ENCODE peak calls at places on chromosomes 4 and X, in seven cellular contexts. K is GM12878, R is K562, U is HCT116, A is HepG2, V is H1, M is SK-N-SH. O is an unnamed sample. For H3K79me2, the result is how much of the 10 kb centered on the place peaks cover.

GRCh38 chr4:139419388-139419914 is 34.5 kb upstream of the RAB33B start:
- DNase-seq in K (no peak), R (no peak), U (no peak), A (no peak), V (no peak), M (no peak), O (peak)

GRCh38 chr4:26237916-26238315 is 82.9 kb upstream of the RBPJ start:
- DNase-seq in K (no peak), R (no peak), U (no peak), A (no peak), V (no peak), M (no peak), O (no peak)

GRCh38 chr4:154344686-154345085 is 146.9 kb downstream of the DCHS2 start:
- DNase-seq in K (no peak), R (peak), U (peak), A (peak), V (no peak), M (no peak), O (no peak)

GRCh38 chrX:135522132-135522530 is 1.7 kb downstream of the INTS6L start:
- DNase-seq in K (no peak), R (peak), U (no peak), A (no peak), V (no peak), M (no peak), O (no peak)

GRCh38 chrX:149540133-149540620 is 635 bp upstream of the EOLA1 start:
- DNase-seq in K (no peak), R (peak), U (peak), A (peak), V (peak), M (peak), O (no peak)

GRCh38 chrX:149467920-149468319 is 37.2 kb downstream of the IDS start:
- DNase-seq in K (no peak), R (no peak), U (no peak), A (no peak), V (no peak), M (no peak), O (no peak)

GRCh38 chr4:29734343-29734742 is 985.8 kb upstream of the PCDH7 start:
- DNase-seq in K (no peak), R (no peak), U (no peak), A (no peak), V (no peak), M (no peak), O (no peak)

GRCh38 chr4:176425035-176425434 is 105.3 kb downstream of the SPCS3 start:
- DNase-seq in K (no peak), R (no peak), U (no peak), A (no peak), V (no peak), M (no peak), O (no peak)

GRCh38 chr4:28357985-28358384 is 1497.3 kb downstream of the STIM2 start:
- DNase-seq in K (no peak), R (no peak), U (peak), A (no peak), V (no peak), M (no peak), O (no peak)

GRCh38 chrX:118116308-118117068 is at the start of gene KLHL13:
- DNase-seq in K (no peak), R (peak), U (no peak), A (no peak), V (peak), M (peak), O (peak)

GRCh38 chrX:136586386-136586785 is 54.4 kb downstream of the VGLL1 start:
- DNase-seq in K (no peak), R (no peak), U (no peak), A (no peak), V (no peak), M (no peak), O (no peak)

GRCh38 chr4:165328708-165329107 is 1.2 kb downstream of the MSMO1 start:
- DNase-seq in K (no peak), R (no peak), U (no peak), A (peak), V (no peak), M (no peak), O (peak)

GRCh38 chr4:11602606-11603355 is 174.1 kb upstream of the HS3ST1 start:
- DNase-seq in K (no peak), R (no peak), U (no peak), A (no peak), V (no peak), M (no peak), O (no peak)

GRCh38 chr4:182564966-182565365 is 321.8 kb downstream of the TENM3 start:
- DNase-seq in K (no peak), R (no peak), U (no peak), A (no peak), V (no peak), M (no peak), O (no peak)

GRCh38 chr4:186943607-186943908 is 219.9 kb upstream of the FAT1 start:
- DNase-seq in K (no peak), R (no peak), U (no peak), A (no peak), V (no peak), M (no peak), O (no peak)

GRCh38 chr4:10917475-10918103 is 233.0 kb upstream of the CLNK start:
- DNase-seq in K (no peak), R (no peak), U (no peak), A (no peak), V (no peak), M (no peak), O (no peak)

GRCh38 chrX:13703589-13703988 is 14.7 kb downstream of the RAB9A start:
- DNase-seq in K (no peak), R (no peak), U (no peak), A (no peak), V (no peak), M (no peak), O (no peak)

GRCh38 chr4:20430555-20430954 is 178.8 kb downstream of the SLIT2 start:
- DNase-seq in K (no peak), R (no peak), U (no peak), A (no peak), V (no peak), M (no peak), O (no peak)

DNA sequence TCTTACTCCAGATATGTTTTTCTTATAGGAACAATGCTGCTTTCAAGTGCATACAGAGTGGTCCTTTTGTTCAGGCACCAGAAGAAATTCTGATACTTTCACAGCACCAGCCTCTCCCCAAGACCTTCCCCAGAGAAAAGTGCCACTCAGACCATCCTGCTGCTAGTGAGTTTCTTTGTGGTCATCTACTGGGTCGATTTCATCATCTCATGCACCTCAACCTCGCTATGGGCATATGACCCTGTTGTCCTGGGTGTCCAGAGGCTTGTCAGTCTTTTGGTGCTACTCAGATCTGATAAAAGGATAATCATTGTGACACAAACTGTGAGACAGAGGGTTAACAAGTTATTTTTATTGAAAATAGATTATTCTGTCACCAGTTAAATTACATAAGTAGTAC is 39.5 kb downstream of the WDR13 start:
- DNase-seq in K (no peak), R (no peak), U (no peak), A (no peak), V (no peak), M (no peak), O (no peak)
- TF ChIP-seq MAX in K (no peak), R (no peak), U (no peak), A (no peak), V (no peak), M (no peak), O (no peak)

GRCh38 chr4:118950929-118951570 is 62.4 kb downstream of the SYNPO2 start:
- DNase-seq in K (no peak), R (no peak), U (no peak), A (no peak), V (no peak), M (no peak), O (no peak)

GRCh38 chr4:118954246-118954645 is 65.6 kb downstream of the SYNPO2 start:
- DNase-seq in K (no peak), R (no peak), U (peak), A (no peak), V (no peak), M (no peak), O (peak)

GRCh38 chr4:118957683-118958082 is 69.0 kb downstream of the SYNPO2 start:
- DNase-seq in K (no peak), R (no peak), U (no peak), A (no peak), V (no peak), M (no peak), O (no peak)

GRCh38 chr4:118953276-118953675 is 64.6 kb downstream of the SYNPO2 start:
- DNase-seq in K (no peak), R (no peak), U (no peak), A (no peak), V (no peak), M (no peak), O (no peak)

DNA sequence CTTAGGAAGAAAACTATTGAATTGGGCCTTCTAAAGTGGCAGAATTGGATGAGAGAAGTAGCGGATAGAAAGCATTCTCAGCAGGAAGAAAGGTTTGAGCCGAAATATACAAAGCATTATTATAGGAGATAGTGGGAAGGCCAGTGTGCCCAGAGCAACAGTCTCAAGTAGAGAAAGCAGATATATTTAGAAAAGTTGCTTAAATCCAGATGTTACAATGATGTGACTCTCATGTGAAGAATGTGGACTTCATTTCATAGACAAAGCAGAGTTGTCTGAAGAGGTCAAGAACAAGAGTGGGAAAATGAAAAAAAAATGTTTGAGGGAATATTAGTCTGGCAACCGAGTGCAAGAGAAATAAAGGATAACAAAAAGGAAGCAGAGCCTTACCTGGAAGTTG is 66.9 kb downstream of the SYNPO2 start:
- DNase-seq in K (no peak), R (no peak), U (no peak), A (no peak), V (no peak), M (no peak), O (no peak)
- H3K79me2 ChIP-seq in K (under half), R (under half), U (under half), A (under half), V (under half), M (under half), O (under half)

GRCh38 chr4:53730431-53730830 is 139.1 kb upstream of the LNX1 start:
- DNase-seq in K (no peak), R (no peak), U (no peak), A (no peak), V (no peak), M (no peak), O (no peak)
- TF ChIP-seq MAX in K (no peak), R (no peak), U (no peak), A (no peak), V (no peak), M (no peak), O (no peak)

GRCh38 chrX:15737957-15738685 is at the start of gene CA5B:
- DNase-seq in K (peak), R (peak), U (peak), A (no peak), V (peak), M (peak), O (peak)

GRCh38 chrX:15738686-15739016 is 581 bp downstream of the CA5B start:
- DNase-seq in K (no peak), R (no peak), U (no peak), A (no peak), V (no peak), M (no peak), O (no peak)

GRCh38 chrX:15739886-15740285 is 1.8 kb downstream of the CA5B start:
- DNase-seq in K (no peak), R (no peak), U (no peak), A (no peak), V (no peak), M (no peak), O (no peak)

GRCh38 chrX:15737188-15737956 is 698 bp upstream of the CA5B start:
- DNase-seq in K (no peak), R (no peak), U (no peak), A (no peak), V (no peak), M (no peak), O (peak)
- H3K79me2 ChIP-seq in K (under half), R (under half), U (under half), A (under half), V (under half), M (under half), O (under half)

GRCh38 chr4:40916218-40916555 is 166.4 kb downstream of the NSUN7 start:
- DNase-seq in K (no peak), R (no peak), U (no peak), A (no peak), V (no peak), M (no peak), O (no peak)

GRCh38 chr4:40915318-40916217 is 165.8 kb downstream of the NSUN7 start:
- DNase-seq in K (no peak), R (no peak), U (no peak), A (no peak), V (no peak), M (no peak), O (no peak)

GRCh38 chr4:40923326-40924095 is 173.8 kb downstream of the NSUN7 start:
- DNase-seq in K (no peak), R (no peak), U (no peak), A (no peak), V (no peak), M (no peak), O (peak)

GRCh38 chr4:40916880-40917279 is 167.1 kb downstream of the NSUN7 start:
- DNase-seq in K (no peak), R (peak), U (peak), A (peak), V (peak), M (no peak), O (peak)

GRCh38 chr4:40918330-40918729 is 168.6 kb downstream of the NSUN7 start:
- DNase-seq in K (no peak), R (no peak), U (no peak), A (no peak), V (no peak), M (peak), O (peak)
- TF ChIP-seq MAX in K (no peak), R (no peak), U (no peak), A (no peak), V (no peak), M (no peak), O (no peak)

GRCh38 chr4:22465996-22466395 is 49.9 kb downstream of the ADGRA3 start:
- DNase-seq in K (no peak), R (no peak), U (no peak), A (no peak), V (no peak), M (no peak), O (no peak)
- H3K79me2 ChIP-seq in K (under half), R (under half), U (half or more), A (under half), V (under half), M (under half), O (under half)

DNA sequence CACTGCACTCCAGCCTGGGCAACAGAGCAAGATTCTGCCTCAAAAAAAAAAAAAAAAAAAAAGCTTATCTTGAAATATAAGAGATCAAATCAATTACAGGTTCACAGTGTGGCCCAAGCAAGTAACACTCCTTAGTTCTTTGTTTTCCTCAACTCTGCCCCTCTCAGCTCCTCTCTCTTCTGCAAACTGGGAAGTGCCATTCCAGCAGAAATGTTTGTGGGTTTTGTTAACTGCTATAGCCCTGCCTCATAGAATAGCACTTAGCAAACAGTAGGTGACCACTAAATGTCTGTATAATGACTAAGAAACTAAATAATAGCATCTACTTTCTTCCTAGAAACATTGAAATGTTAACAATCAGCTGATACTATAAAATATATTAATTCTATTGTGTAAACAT is 160.0 kb upstream of the NAP1L5 start:
- DNase-seq in K (no peak), R (no peak), U (no peak), A (no peak), V (no peak), M (no peak), O (no peak)
- TF ChIP-seq MAX in K (no peak), R (no peak), U (no peak), A (no peak), V (no peak), M (no peak), O (no peak)